ENCODE peak calls at places on chromosomes 16 and 17, in seven cellular contexts. C, B, E, V, Y, X and I are unnamed samples.
A peak's percentile ranks its signal among the peaks of the same experiment; 100 is the strongest.

GRCh38 chr16:23537390-23537789 is 19.8 kb downstream of the EARS2 start:
- DNase-seq in V (no peak), Y (no peak), X (no peak), C (no peak), E (peak; percentile 1), B (no peak), I (no peak)

GRCh38 chr16:74169687-74170522 is 126.7 kb upstream of the PSMD7 start:
- DNase-seq in B (no peak), V (no peak), X (peak; percentile 1), E (no peak), C (no peak), Y (no peak), I (no peak)

GRCh38 chr16:58249388-58249779 is 45.4 kb downstream of the PRSS54 start:
- DNase-seq in B (no peak), V (no peak), Y (no peak), C (no peak), X (no peak), E (no peak), I (no peak)

GRCh38 chr16:8962393-8963009 is 1.2 kb downstream of the USP7 start:
- DNase-seq in X (peak; percentile 22), E (peak; percentile 91), Y (peak; percentile 71), B (no peak), C (no peak), V (peak; percentile 94), I (no peak)

GRCh38 chr16:23401142-23401541 is 51.8 kb downstream of the COG7 start:
- DNase-seq in V (no peak), B (no peak), C (no peak), X (no peak), E (no peak), Y (no peak), I (no peak)

GRCh38 chr17:74016504-74016903 is 187.0 kb upstream of the RPL38 start:
- DNase-seq in X (no peak), E (no peak), Y (no peak), B (no peak), C (no peak), V (no peak), I (no peak)

GRCh38 chr17:2237960-2238359 is 65.6 kb downstream of the SMG6 start:
- DNase-seq in V (no peak), X (no peak), C (no peak), E (no peak), Y (no peak), B (no peak), I (no peak)

GRCh38 chr16:3579776-3580175 is 2.6 kb upstream of the NLRC3 start:
- DNase-seq in X (no peak), Y (no peak), V (no peak), B (no peak), C (no peak), E (no peak), I (no peak)

GRCh38 chr16:47461598-47462266 is 601 bp downstream of the PHKB start:
- DNase-seq in Y (no peak), B (peak; percentile 71), E (no peak), X (peak; percentile 71), V (peak; percentile 69), C (no peak), I (no peak)

GRCh38 chr16:20944861-20945390 is 44.4 kb downstream of the LYRM1 start:
- DNase-seq in C (no peak), B (peak; percentile 65), Y (peak; percentile 50), X (peak; percentile 18), V (peak; percentile 29), E (no peak), I (no peak)

GRCh38 chr17:75875182-75875939 is 3.0 kb downstream of the TRIM47 start:
- DNase-seq in C (no peak), Y (no peak), X (no peak), B (no peak), V (no peak), E (no peak), I (no peak)

GRCh38 chr17:4304417-4305027 is 40.7 kb upstream of the ANKFY1 start:
- DNase-seq in V (peak; percentile 65), C (no peak), B (no peak), X (peak; percentile 51), E (no peak), Y (peak; percentile 77), I (no peak)

DNA sequence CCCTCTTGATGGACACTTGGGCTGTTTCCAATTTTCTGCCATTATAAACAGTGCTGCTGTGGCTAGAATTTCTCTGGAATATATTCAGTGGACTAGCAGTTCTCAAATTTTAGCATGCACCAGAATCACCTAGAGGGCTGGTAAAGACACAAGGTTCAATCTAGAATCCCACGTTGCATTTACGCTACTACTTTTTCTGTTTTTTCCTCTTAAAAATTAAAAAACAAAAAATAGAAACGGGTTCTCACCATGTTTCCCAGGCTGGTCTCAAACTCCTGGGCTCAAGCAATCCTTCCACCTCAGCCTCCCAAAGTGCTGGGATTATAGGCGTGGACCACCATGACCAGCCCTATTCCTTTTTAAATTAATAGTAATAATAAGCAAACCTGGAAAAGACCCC is 14.5 kb upstream of the PRM1 start:
- DNase-seq in B (no peak), V (no peak), C (no peak), E (no peak), X (no peak), Y (no peak), I (no peak)
- H3K27ac ChIP-seq in B (no peak overlapping the region), V (peak overlapping the region; percentile 96), C (no peak overlapping the region), E (no peak overlapping the region), X (no peak overlapping the region), Y (no peak overlapping the region), I (no peak overlapping the region)

GRCh38 chr17:6660101-6660500 is 8.5 kb downstream of the C17orf100 start:
- DNase-seq in X (no peak), E (no peak), C (no peak), Y (peak; percentile 41), V (no peak), B (no peak), I (no peak)

GRCh38 chr17:6657633-6658287 is 6.2 kb downstream of the C17orf100 start:
- DNase-seq in E (no peak), V (peak; percentile 21), C (no peak), B (no peak), Y (no peak), X (no peak), I (no peak)

GRCh38 chr17:6651483-6652452 is at the start of the genes C17orf100 and MED31:
- DNase-seq in E (peak; percentile 99), C (peak; percentile 94), V (peak; percentile 95), Y (peak; percentile 100), X (peak; percentile 88), B (peak; percentile 85), I (peak; percentile 98)

GRCh38 chr17:6660765-6661463 is 9.4 kb downstream of the C17orf100 start:
- DNase-seq in C (no peak), B (no peak), V (peak; percentile 78), X (no peak), Y (peak; percentile 39), E (no peak), I (no peak)

GRCh38 chr17:6654816-6655731 is 3.5 kb downstream of the C17orf100 start:
- DNase-seq in C (no peak), X (no peak), V (no peak), Y (peak; percentile 91), B (peak; percentile 6), E (peak; percentile 78), I (peak; percentile 76)
- H3K4me3 ChIP-seq in C (no peak overlapping the region), X (no peak overlapping the region), V (no peak overlapping the region), Y (peak overlapping the region; percentile 98), B (peak overlapping the region; percentile 27), E (no peak overlapping the region), I (no peak overlapping the region)

GRCh38 chr16:89334461-89334860 is 117.0 kb downstream of the ZNF778 start:
- DNase-seq in C (no peak), X (no peak), B (no peak), V (no peak), Y (no peak), E (no peak), I (no peak)

GRCh38 chr16:89330177-89330856 is 112.8 kb downstream of the ZNF778 start:
- DNase-seq in C (no peak), E (peak; percentile 83), X (peak; percentile 78), V (no peak), B (peak; percentile 78), Y (peak; percentile 75), I (peak; percentile 72)

GRCh38 chr16:89334050-89334449 is 116.5 kb downstream of the ZNF778 start:
- DNase-seq in V (no peak), C (no peak), B (no peak), E (no peak), X (no peak), Y (no peak), I (no peak)

GRCh38 chr16:89331371-89332109 is 114.0 kb downstream of the ZNF778 start:
- DNase-seq in Y (no peak), B (no peak), E (no peak), C (no peak), X (no peak), V (no peak), I (no peak)

GRCh38 chr16:89332248-89333245 is 115.0 kb downstream of the ZNF778 start:
- DNase-seq in E (no peak), Y (no peak), V (peak; percentile 66), C (no peak), B (no peak), X (no peak), I (no peak)
- H3K4me1 ChIP-seq in E (peaks cover 66% of the 10 kb centered on the region), Y (peaks cover 16% of the 10 kb centered on the region), V (peaks cover 64% of the 10 kb centered on the region), C (peaks cover 77% of the 10 kb centered on the region), B (peaks cover 42% of the 10 kb centered on the region), X (peaks cover 60% of the 10 kb centered on the region), I (peaks cover 26% of the 10 kb centered on the region)

GRCh38 chr17:78824240-78824639 is 16.4 kb downstream of the USP36 start:
- DNase-seq in C (no peak), Y (no peak), X (no peak), B (no peak), V (no peak), E (no peak), I (no peak)

GRCh38 chr17:78821961-78822360 is 18.7 kb downstream of the USP36 start:
- DNase-seq in V (no peak), C (no peak), X (no peak), B (peak; percentile 50), E (peak; percentile 32), Y (no peak), I (no peak)

GRCh38 chr17:78820841-78821240 is 19.8 kb downstream of the USP36 start:
- DNase-seq in V (no peak), C (no peak), X (no peak), Y (no peak), B (no peak), E (peak; percentile 40), I (no peak)

GRCh38 chr17:78823282-78824046 is 17.1 kb downstream of the USP36 start:
- DNase-seq in C (no peak), B (no peak), X (no peak), Y (no peak), E (peak; percentile 45), V (no peak), I (no peak)

GRCh38 chr17:78822552-78822951 is 18.1 kb downstream of the USP36 start:
- DNase-seq in V (no peak), B (peak; percentile 100), C (no peak), X (no peak), Y (no peak), E (peak; percentile 48), I (no peak)
- H3K27ac ChIP-seq in V (no peak overlapping the region), B (peak overlapping the region; percentile 52), C (no peak overlapping the region), X (no peak overlapping the region), Y (peak overlapping the region; percentile 8), E (no peak overlapping the region), I (no peak overlapping the region)

GRCh38 chr17:40315678-40316570 is 6.9 kb downstream of the RARA start:
- DNase-seq in E (no peak), C (no peak), X (no peak), B (no peak), Y (peak; percentile 62), V (no peak), I (no peak)
- H3K4me3 ChIP-seq in E (no peak overlapping the region), C (no peak overlapping the region), X (no peak overlapping the region), B (no peak overlapping the region), Y (no peak overlapping the region), V (no peak overlapping the region), I (no peak overlapping the region)